ENCODE peak calls at places on chromosomes 2 and 18, in four cellular contexts. One of them, this sample, is unnamed.
A peak's percentile ranks its signal among the peaks of the same experiment; 100 is the strongest.

GRCh38 chr2:210049831-210050230 is 47.4 kb downstream of the RPE start:
- DNase-seq in tibial artery: no peak
- DNase-seq in left lung: no peak
- DNase-seq in choroid plexus epithelial cell: no peak
- DNase-seq in this sample: no peak

GRCh38 chr18:63578357-63578958 is 8.7 kb upstream of the SERPINB13 start:
- DNase-seq in tibial artery: no peak
- DNase-seq in left lung: no peak
- DNase-seq in choroid plexus epithelial cell: peak; percentile 70
- DNase-seq in this sample: no peak

GRCh38 chr18:55069497-55069896 is 110.2 kb upstream of the CCDC68 start:
- DNase-seq in tibial artery: no peak
- DNase-seq in left lung: no peak
- DNase-seq in choroid plexus epithelial cell: no peak
- DNase-seq in this sample: no peak

GRCh38 chr2:109356251-109357035 is 227.4 kb downstream of the SH3RF3 start:
- DNase-seq in tibial artery: no peak
- DNase-seq in left lung: no peak
- DNase-seq in choroid plexus epithelial cell: no peak
- DNase-seq in this sample: no peak

GRCh38 chr2:187382131-187382530 is 65.9 kb downstream of the CALCRL start:
- DNase-seq in tibial artery: no peak
- DNase-seq in left lung: no peak
- DNase-seq in choroid plexus epithelial cell: no peak
- DNase-seq in this sample: no peak

GRCh38 chr2:210663574-210663973 is 107.2 kb downstream of the CPS1 start:
- DNase-seq in tibial artery: no peak
- DNase-seq in left lung: no peak
- DNase-seq in choroid plexus epithelial cell: peak; percentile 64
- DNase-seq in this sample: no peak

GRCh38 chr2:137951606-137952005 is 12.7 kb upstream of the HNMT start:
- DNase-seq in tibial artery: no peak
- DNase-seq in left lung: no peak
- DNase-seq in choroid plexus epithelial cell: peak; percentile 77
- DNase-seq in this sample: no peak

GRCh38 chr18:48913201-48913600 is 37.6 kb downstream of the SMAD7 start:
- DNase-seq in tibial artery: peak; percentile 52
- DNase-seq in left lung: no peak
- DNase-seq in choroid plexus epithelial cell: no peak
- DNase-seq in this sample: peak; percentile 19

GRCh38 chr2:213537579-213537978 is 253.3 kb downstream of the SPAG16 start:
- DNase-seq in tibial artery: no peak
- DNase-seq in left lung: no peak
- DNase-seq in choroid plexus epithelial cell: no peak
- DNase-seq in this sample: no peak

GRCh38 chr2:166343467-166343866 is 32.3 kb downstream of the SCN9A start:
- DNase-seq in tibial artery: no peak
- DNase-seq in left lung: no peak
- DNase-seq in choroid plexus epithelial cell: no peak
- DNase-seq in this sample: no peak

GRCh38 chr18:76475450-76476203 is 19.4 kb downstream of the ZNF516 start:
- DNase-seq in tibial artery: no peak
- DNase-seq in left lung: no peak
- DNase-seq in choroid plexus epithelial cell: no peak
- DNase-seq in this sample: no peak

GRCh38 chr2:126244937-126245336 is 411.0 kb upstream of the GYPC start:
- DNase-seq in tibial artery: no peak
- DNase-seq in left lung: peak; percentile 36
- DNase-seq in choroid plexus epithelial cell: peak; percentile 5
- DNase-seq in this sample: no peak

GRCh38 chr2:72990695-72991438 is 73.5 kb downstream of the EMX1 start:
- DNase-seq in tibial artery: peak; percentile 56
- DNase-seq in left lung: no peak
- DNase-seq in choroid plexus epithelial cell: no peak
- DNase-seq in this sample: no peak

GRCh38 chr2:74532222-74532621 is 2.5 kb downstream of the HTRA2 start:
- DNase-seq in tibial artery: no peak
- DNase-seq in left lung: no peak
- DNase-seq in choroid plexus epithelial cell: peak; percentile 75
- DNase-seq in this sample: no peak

GRCh38 chr18:323253-323622 is 55.4 kb upstream of the THOC1 start:
- DNase-seq in tibial artery: no peak
- DNase-seq in left lung: no peak
- DNase-seq in choroid plexus epithelial cell: peak; percentile 58
- DNase-seq in this sample: peak; percentile 56

GRCh38 chr2:26768759-26769500 is 4.8 kb downstream of the SLC35F6 start:
- DNase-seq in tibial artery: peak; percentile 92
- DNase-seq in left lung: peak; percentile 90
- DNase-seq in choroid plexus epithelial cell: peak; percentile 73
- DNase-seq in this sample: peak; percentile 97

GRCh38 chr2:101574622-101575021 is 99.7 kb upstream of the RFX8 start:
- DNase-seq in tibial artery: no peak
- DNase-seq in left lung: no peak
- DNase-seq in choroid plexus epithelial cell: no peak
- DNase-seq in this sample: no peak

GRCh38 chr18:23529597-23529996 is 26.3 kb downstream of the RMC1 start:
- DNase-seq in tibial artery: no peak
- DNase-seq in left lung: no peak
- DNase-seq in choroid plexus epithelial cell: peak; percentile 63
- DNase-seq in this sample: peak; percentile 61

GRCh38 chr18:74040459-74041332 is 106.9 kb downstream of the FBXO15 start:
- DNase-seq in tibial artery: no peak
- DNase-seq in left lung: peak; percentile 39
- DNase-seq in choroid plexus epithelial cell: peak; percentile 52
- DNase-seq in this sample: no peak

GRCh38 chr2:32678825-32679224 is 51.0 kb downstream of the TTC27 start:
- DNase-seq in tibial artery: no peak
- DNase-seq in left lung: no peak
- DNase-seq in choroid plexus epithelial cell: peak; percentile 80
- DNase-seq in this sample: no peak

GRCh38 chr2:128437181-128437520 is 118.5 kb upstream of the HS6ST1 start:
- DNase-seq in tibial artery: peak; percentile 53
- DNase-seq in left lung: peak; percentile 26
- DNase-seq in choroid plexus epithelial cell: no peak
- DNase-seq in this sample: peak; percentile 33

GRCh38 chr2:240235811-240236210 is 95.4 kb upstream of the OTOS start:
- DNase-seq in tibial artery: peak; percentile 51
- DNase-seq in left lung: no peak
- DNase-seq in choroid plexus epithelial cell: no peak
- DNase-seq in this sample: no peak

GRCh38 chr2:30675758-30676157 is 131.5 kb downstream of the CAPN13 start:
- DNase-seq in tibial artery: no peak
- DNase-seq in left lung: no peak
- DNase-seq in choroid plexus epithelial cell: no peak
- DNase-seq in this sample: no peak

GRCh38 chr18:35084494-35085449 is 43.6 kb downstream of the MAPRE2 start:
- DNase-seq in tibial artery: no peak
- DNase-seq in left lung: no peak
- DNase-seq in choroid plexus epithelial cell: peak; percentile 31
- DNase-seq in this sample: no peak

GRCh38 chr2:152042636-152043615 is 55.9 kb downstream of the CACNB4 start:
- DNase-seq in tibial artery: no peak
- DNase-seq in left lung: no peak
- DNase-seq in choroid plexus epithelial cell: no peak
- DNase-seq in this sample: peak; percentile 78

GRCh38 chr18:11487390-11487789 is 122.0 kb upstream of the SLC35G4 start:
- DNase-seq in tibial artery: no peak
- DNase-seq in left lung: no peak
- DNase-seq in choroid plexus epithelial cell: no peak
- DNase-seq in this sample: no peak

GRCh38 chr2:133760366-133760765 is 192.1 kb upstream of the NCKAP5 start:
- DNase-seq in tibial artery: no peak
- DNase-seq in left lung: no peak
- DNase-seq in choroid plexus epithelial cell: peak; percentile 88
- DNase-seq in this sample: no peak

GRCh38 chr2:200467806-200468686 is 41.8 kb downstream of the KCTD18 start:
- DNase-seq in tibial artery: no peak
- DNase-seq in left lung: no peak
- DNase-seq in choroid plexus epithelial cell: no peak
- DNase-seq in this sample: no peak

GRCh38 chr18:77130229-77131099 is 2.1 kb downstream of the MBP start:
- DNase-seq in tibial artery: no peak
- DNase-seq in left lung: peak; percentile 36
- DNase-seq in choroid plexus epithelial cell: no peak
- DNase-seq in this sample: peak; percentile 50

DNA sequence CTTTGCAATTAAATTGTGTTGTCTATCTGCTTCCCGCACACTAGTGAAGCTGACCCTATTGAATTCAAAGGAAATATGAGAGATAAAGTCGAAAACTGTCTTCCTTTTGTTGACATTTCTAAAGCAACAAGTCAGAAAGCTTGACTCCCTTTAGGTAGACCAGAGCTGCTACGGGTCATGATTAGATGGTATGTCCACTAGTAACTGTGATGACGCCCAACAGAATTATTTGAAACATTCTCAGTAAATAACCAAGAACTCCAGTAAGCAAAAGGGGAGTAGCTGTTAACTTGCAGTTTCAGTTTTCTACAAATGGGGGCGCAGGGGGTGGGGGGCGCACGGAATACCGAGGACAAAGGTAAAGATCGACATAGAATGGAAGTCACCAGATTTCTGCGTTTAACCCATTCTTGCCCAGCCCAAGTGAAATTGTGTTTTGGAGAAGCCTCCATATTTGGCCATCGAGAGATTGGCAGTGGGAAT is 56.4 kb downstream of the CRIM1 start:
- DNase-seq in tibial artery: no peak
- DNase-seq in left lung: no peak
- DNase-seq in choroid plexus epithelial cell: peak; percentile 68
- DNase-seq in this sample: no peak
- TF ChIP-seq CTCF in tibial artery: no peak
- TF ChIP-seq CTCF in left lung: no peak
- TF ChIP-seq CTCF in choroid plexus epithelial cell: no peak
- TF ChIP-seq CTCF in this sample: no peak

DNA sequence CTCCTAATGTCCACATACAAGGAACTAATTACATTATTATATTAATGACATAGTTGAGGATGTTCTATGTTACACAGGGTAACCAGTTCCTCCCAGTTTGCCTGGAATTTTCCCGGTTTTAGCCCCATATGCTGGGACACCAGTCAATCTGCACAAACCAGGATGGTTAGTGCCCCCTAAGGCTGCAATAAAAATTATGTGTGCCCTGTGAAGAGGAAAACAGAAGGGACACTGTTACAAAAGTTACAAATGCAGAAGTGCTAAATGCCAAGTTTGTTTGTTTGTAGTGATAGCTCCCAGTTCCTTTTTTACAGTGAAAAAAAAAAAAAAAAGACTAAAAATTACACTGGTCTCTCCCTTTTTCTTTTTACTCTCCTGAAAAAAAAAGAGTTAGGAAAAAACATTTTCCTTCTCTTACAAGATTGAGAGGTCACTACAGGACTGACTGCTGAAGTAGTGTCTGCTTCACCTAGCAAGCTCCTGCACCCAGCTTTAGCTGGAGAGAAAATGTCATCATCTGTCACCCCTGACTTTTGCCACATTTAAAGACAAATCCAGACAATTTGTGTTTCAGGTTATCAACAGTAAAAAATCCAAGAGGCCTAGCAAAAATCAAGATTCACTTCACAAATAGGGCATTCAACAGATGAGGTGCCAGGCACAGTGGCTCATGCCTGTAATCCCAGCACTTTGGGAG is 3.2 kb downstream of the ANKRD44 start:
- DNase-seq in tibial artery: no peak
- DNase-seq in left lung: no peak
- DNase-seq in choroid plexus epithelial cell: no peak
- DNase-seq in this sample: no peak
- TF ChIP-seq CTCF in tibial artery: no peak
- TF ChIP-seq CTCF in left lung: no peak
- TF ChIP-seq CTCF in choroid plexus epithelial cell: peak; percentile 8
- TF ChIP-seq CTCF in this sample: peak; percentile 43

GRCh38 chr2:199463000-199463692 is 5.4 kb upstream of the SATB2 start:
- DNase-seq in tibial artery: no peak
- DNase-seq in left lung: peak; percentile 73
- DNase-seq in choroid plexus epithelial cell: peak; percentile 38
- DNase-seq in this sample: peak; percentile 56

GRCh38 chr2:199464614-199465352 is 7.0 kb upstream of the SATB2 start:
- DNase-seq in tibial artery: no peak
- DNase-seq in left lung: no peak
- DNase-seq in choroid plexus epithelial cell: no peak
- DNase-seq in this sample: no peak

GRCh38 chr2:199462167-199462976 is 4.6 kb upstream of the SATB2 start:
- DNase-seq in tibial artery: no peak
- DNase-seq in left lung: no peak
- DNase-seq in choroid plexus epithelial cell: no peak
- DNase-seq in this sample: no peak

GRCh38 chr2:199465390-199465789 is 7.7 kb upstream of the SATB2 start:
- DNase-seq in tibial artery: no peak
- DNase-seq in left lung: no peak
- DNase-seq in choroid plexus epithelial cell: no peak
- DNase-seq in this sample: no peak

DNA sequence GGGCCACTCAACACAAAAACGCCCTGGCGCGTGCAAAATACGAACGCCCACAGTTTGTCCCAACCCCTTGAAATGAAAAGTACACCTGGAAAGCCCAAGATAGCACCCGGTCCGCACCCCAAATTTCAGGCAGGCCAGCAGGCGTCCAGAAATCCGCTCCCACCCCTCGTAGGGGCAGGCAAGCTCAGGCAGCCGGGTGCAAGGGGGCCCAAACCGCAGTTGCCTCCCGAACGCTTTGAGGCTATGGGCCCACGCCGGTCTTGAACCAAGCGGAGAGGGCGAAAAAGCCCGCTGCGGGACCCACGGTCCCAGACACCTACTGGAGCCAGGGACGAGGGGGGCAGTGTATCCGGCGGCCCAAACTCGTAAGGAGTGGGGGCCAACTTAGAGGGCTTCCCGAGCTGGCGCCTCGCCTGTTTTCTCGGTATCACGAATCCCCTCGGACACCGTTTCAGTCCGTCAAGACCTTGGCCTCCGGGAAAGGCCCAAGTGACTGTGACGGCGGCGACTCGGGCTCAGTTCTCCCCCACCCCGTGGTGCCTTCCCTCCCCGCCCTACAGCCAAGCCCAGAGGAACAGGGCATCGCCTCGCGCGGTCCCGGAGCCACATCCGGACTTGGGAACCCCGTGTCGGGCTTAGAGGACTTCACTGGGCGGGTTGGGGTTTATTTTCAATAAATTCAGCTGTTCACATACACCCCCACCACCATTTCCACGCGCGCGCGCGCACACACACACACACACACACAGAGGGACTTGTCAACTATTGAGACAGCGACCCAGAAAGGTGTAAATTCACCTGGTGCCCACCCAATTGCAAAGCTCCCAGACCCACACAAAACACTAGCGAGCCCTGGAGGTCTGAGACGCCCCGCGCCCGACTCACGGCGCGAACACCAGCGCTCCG is 6.2 kb upstream of the SATB2 start:
- DNase-seq in tibial artery: no peak
- DNase-seq in left lung: no peak
- DNase-seq in choroid plexus epithelial cell: no peak
- DNase-seq in this sample: no peak
- TF ChIP-seq CTCF in tibial artery: peak; percentile 2
- TF ChIP-seq CTCF in left lung: no peak
- TF ChIP-seq CTCF in choroid plexus epithelial cell: no peak
- TF ChIP-seq CTCF in this sample: peak; percentile 73

GRCh38 chr2:2291500-2292260 is 39.4 kb downstream of the MYT1L start:
- DNase-seq in tibial artery: no peak
- DNase-seq in left lung: no peak
- DNase-seq in choroid plexus epithelial cell: peak; percentile 17
- DNase-seq in this sample: no peak
- TF ChIP-seq CTCF in tibial artery: no peak
- TF ChIP-seq CTCF in left lung: peak; percentile 12
- TF ChIP-seq CTCF in choroid plexus epithelial cell: peak; percentile 60
- TF ChIP-seq CTCF in this sample: no peak

This sample was measured in CD14-positive monocyte.